ENCODE peak calls at places on chromosomes 5 and 9, in six cellular contexts. T, B, P, Y, L and C are unnamed samples.

GRCh38 chr5:42005561-42006153 is 80.6 kb downstream of the FBXO4 start:
- DNase-seq in T (peak; percentile 7), B (peak; percentile 37), P (no peak), Y (no peak), L (peak; percentile 13), C (no peak)

GRCh38 chr9:278651-279050 is 64.0 kb downstream of the DOCK8 start:
- DNase-seq in T (peak; percentile 45), B (no peak), P (no peak), Y (no peak), L (no peak), C (no peak)

GRCh38 chr5:101860145-101860544 is 435.9 kb downstream of the SLCO4C1 start:
- DNase-seq in T (no peak), B (no peak), P (peak; percentile 36), Y (no peak), L (no peak), C (no peak)

GRCh38 chr5:159353661-159354252 is 23.5 kb upstream of the IL12B start:
- DNase-seq in T (no peak), B (no peak), P (no peak), Y (no peak), L (no peak), C (no peak)

GRCh38 chr5:161847896-161848510 is at the start of gene GABRA1:
- DNase-seq in T (no peak), B (peak; percentile 62), P (no peak), Y (no peak), L (no peak), C (no peak)

GRCh38 chr5:71839049-71839834 is 120.2 kb downstream of the CARTPT start:
- DNase-seq in T (no peak), B (no peak), P (no peak), Y (no peak), L (no peak), C (no peak)

GRCh38 chr5:176447538-176447981 is 625 bp upstream of the FAF2 start:
- DNase-seq in T (no peak), B (no peak), P (peak; percentile 84), Y (no peak), L (no peak), C (no peak)

GRCh38 chr9:132068604-132069003 is 11.1 kb downstream of the MED27 start:
- DNase-seq in T (no peak), B (no peak), P (no peak), Y (no peak), L (no peak), C (no peak)

GRCh38 chr9:27539479-27540441 is 10.1 kb upstream of the MOB3B start:
- DNase-seq in T (no peak), B (no peak), P (no peak), Y (peak; percentile 63), L (peak; percentile 49), C (peak; percentile 70)

GRCh38 chr5:109959652-109960051 is 269.9 kb downstream of the MAN2A1 start:
- DNase-seq in T (no peak), B (no peak), P (no peak), Y (no peak), L (no peak), C (no peak)

GRCh38 chr5:113075019-113075418 is 98.4 kb downstream of the DCP2 start:
- DNase-seq in T (no peak), B (no peak), P (no peak), Y (peak; percentile 16), L (no peak), C (no peak)

GRCh38 chr9:120536949-120537640 is 42.9 kb downstream of the CDK5RAP2 start:
- DNase-seq in T (no peak), B (no peak), P (no peak), Y (no peak), L (no peak), C (no peak)

GRCh38 chr9:77495834-77496671 is 152.1 kb downstream of the GNA14 start:
- DNase-seq in T (no peak), B (no peak), P (no peak), Y (peak; percentile 36), L (peak; percentile 47), C (no peak)

GRCh38 chr5:54673523-54674225 is 156.1 kb downstream of the SNX18 start:
- DNase-seq in T (peak; percentile 33), B (peak; percentile 40), P (no peak), Y (peak; percentile 65), L (no peak), C (peak; percentile 74)

GRCh38 chr9:126631254-126631653 is 17.5 kb downstream of the LMX1B start:
- DNase-seq in T (no peak), B (no peak), P (no peak), Y (no peak), L (no peak), C (no peak)

GRCh38 chr9:133726401-133727276 is 11.5 kb downstream of the SARDH start:
- DNase-seq in T (peak; percentile 29), B (peak; percentile 71), P (peak; percentile 53), Y (peak; percentile 67), L (no peak), C (peak; percentile 55)

GRCh38 chr9:110578896-110579752 is at the start of gene SVEP1:
- DNase-seq in T (no peak), B (peak; percentile 86), P (peak; percentile 55), Y (peak; percentile 36), L (no peak), C (peak; percentile 35)

GRCh38 chr9:89177401-89178161 is 1.0 kb downstream of the SHC3 start:
- DNase-seq in T (no peak), B (peak; percentile 7), P (peak; percentile 76), Y (no peak), L (no peak), C (no peak)

GRCh38 chr5:177446184-177447065 is at the start of gene PRR7:
- DNase-seq in T (peak; percentile 57), B (peak; percentile 78), P (peak; percentile 88), Y (peak; percentile 58), L (no peak), C (no peak)

GRCh38 chr5:132237141-132237540 is 9.5 kb upstream of the P4HA2 start:
- DNase-seq in T (no peak), B (no peak), P (no peak), Y (no peak), L (peak; percentile 15), C (peak; percentile 15)

GRCh38 chr9:74821636-74822035 is 66.1 kb downstream of the TRPM6 start:
- DNase-seq in T (no peak), B (no peak), P (no peak), Y (no peak), L (no peak), C (no peak)

GRCh38 chr5:153520137-153520536 is 29.7 kb downstream of the GRIA1 start:
- DNase-seq in T (no peak), B (no peak), P (no peak), Y (no peak), L (no peak), C (no peak)

GRCh38 chr9:113597390-113598241 is 134.1 kb downstream of the RGS3 start:
- DNase-seq in T (no peak), B (no peak), P (no peak), Y (no peak), L (no peak), C (no peak)

GRCh38 chr9:107484117-107484723 is 5.3 kb downstream of the KLF4 start:
- DNase-seq in T (peak; percentile 71), B (peak; percentile 66), P (no peak), Y (peak; percentile 41), L (peak; percentile 67), C (peak; percentile 35)

GRCh38 chr5:158123595-158123994 is 264.6 kb upstream of the CLINT1 start:
- DNase-seq in T (no peak), B (no peak), P (no peak), Y (no peak), L (no peak), C (no peak)

GRCh38 chr5:158126442-158127399 is 267.8 kb upstream of the CLINT1 start:
- DNase-seq in T (no peak), B (no peak), P (no peak), Y (no peak), L (no peak), C (no peak)

GRCh38 chr5:158121678-158122077 is 262.7 kb upstream of the CLINT1 start:
- DNase-seq in T (no peak), B (no peak), P (no peak), Y (no peak), L (no peak), C (no peak)

GRCh38 chr5:158127536-158127935 is 268.6 kb upstream of the CLINT1 start:
- DNase-seq in T (no peak), B (no peak), P (no peak), Y (no peak), L (no peak), C (no peak)

GRCh38 chr5:158124606-158125316 is 265.8 kb upstream of the CLINT1 start:
- DNase-seq in T (no peak), B (no peak), P (no peak), Y (no peak), L (no peak), C (no peak)
- H3K27ac ChIP-seq in T (no peak overlapping the region), B (no peak overlapping the region), P (no peak overlapping the region), Y (no peak overlapping the region), L (no peak overlapping the region), C (no peak overlapping the region)

DNA sequence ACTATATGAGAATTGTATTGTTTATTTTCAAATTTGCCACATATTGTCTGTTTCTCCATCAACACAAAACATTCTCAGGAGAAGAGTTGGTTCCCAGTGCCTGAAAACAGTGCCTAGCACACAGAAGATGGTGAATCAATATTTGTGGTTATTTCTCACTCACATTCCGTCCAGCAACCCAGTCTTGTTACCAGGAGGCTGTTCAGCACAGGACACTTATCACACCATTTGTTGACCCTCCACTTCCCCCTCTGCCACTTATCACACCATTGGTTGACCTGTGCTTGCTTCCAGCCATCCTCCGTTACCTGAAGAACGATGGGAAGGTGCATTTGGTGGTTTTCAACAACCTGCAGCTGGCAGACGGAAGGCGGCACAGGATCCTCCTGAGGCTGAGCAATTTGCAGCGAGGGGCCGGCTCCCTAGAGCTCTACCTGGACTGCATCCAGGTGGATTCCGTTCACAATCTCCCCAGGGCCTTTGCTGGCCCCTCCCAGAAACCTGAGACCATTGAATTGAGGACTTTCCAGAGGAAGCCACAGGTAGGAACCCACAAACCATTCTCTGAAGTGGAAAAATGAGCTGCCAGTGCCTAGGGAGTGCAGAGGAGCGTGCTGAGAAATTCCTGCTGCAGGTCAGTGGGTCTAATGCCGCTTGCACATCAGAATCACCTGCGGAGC is 20.5 kb downstream of the THBS4 start:
- DNase-seq in T (peak; percentile 1), B (no peak), P (no peak), Y (no peak), L (peak; percentile 82), C (no peak)
- H3K4me1 ChIP-seq in T (no peaks in the 10 kb centered on the region), B (peaks cover 5% of the 10 kb centered on the region), P (no peaks in the 10 kb centered on the region), Y (no peaks in the 10 kb centered on the region), L (no peaks in the 10 kb centered on the region), C (no peaks in the 10 kb centered on the region)

GRCh38 chr9:105887679-105888078 is 193.3 kb downstream of the TMEM38B start:
- DNase-seq in T (no peak), B (peak; percentile 18), P (no peak), Y (no peak), L (no peak), C (no peak)
- H3K27ac ChIP-seq in T (no peak overlapping the region), B (no peak overlapping the region), P (no peak overlapping the region), Y (no peak overlapping the region), L (no peak overlapping the region), C (no peak overlapping the region)

DNA sequence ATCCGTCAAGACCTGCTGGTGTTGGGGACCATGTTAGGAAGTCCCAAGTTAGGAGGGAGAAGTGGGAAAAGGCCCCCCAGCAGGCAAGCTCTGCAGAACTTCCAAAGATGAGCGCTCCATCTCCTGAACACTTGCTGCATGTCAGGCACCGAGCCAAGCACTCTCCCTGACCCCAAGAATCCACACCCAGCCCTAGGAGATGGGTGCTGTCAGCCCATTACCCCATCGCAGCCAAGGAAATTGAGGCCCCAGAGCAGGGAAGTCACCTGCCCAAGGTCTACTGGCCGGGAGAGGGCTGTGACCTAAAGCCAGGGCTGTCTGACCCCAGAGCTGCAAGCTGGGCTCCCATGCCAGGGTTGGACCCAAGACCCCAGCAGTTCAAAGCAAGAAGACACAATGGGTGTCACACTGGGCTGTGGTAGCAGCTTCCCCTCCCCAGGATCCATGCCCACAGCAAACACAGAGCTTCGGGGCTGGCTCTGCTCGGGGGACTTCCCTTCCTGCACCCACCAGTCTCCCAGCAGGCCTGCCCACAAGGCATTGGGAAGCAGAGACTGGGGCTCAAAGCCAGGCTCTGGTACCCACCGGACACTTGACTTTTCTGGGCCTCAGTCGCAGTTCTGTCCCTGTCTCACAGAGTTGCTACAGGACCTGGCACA is 13.5 kb downstream of the EEIG1 start:
- DNase-seq in T (no peak), B (no peak), P (peak; percentile 61), Y (no peak), L (no peak), C (no peak)
- H3K4me1 ChIP-seq in T (peaks cover 48% of the 10 kb centered on the region), B (peaks cover 48% of the 10 kb centered on the region), P (peaks cover 55% of the 10 kb centered on the region), Y (peaks cover 71% of the 10 kb centered on the region), L (peaks cover 28% of the 10 kb centered on the region), C (peaks cover 100% of the 10 kb centered on the region)